ENCODE peak calls at places on chromosomes 4 and X, in seven cellular contexts. Z, C, T, B, P, U and X are unnamed samples.
A peak's percentile ranks its signal among the peaks of the same experiment; 100 is the strongest.

GRCh38 chr4:109942292-109942926 is 29.7 kb downstream of the EGF start:
- DNase-seq in Z (no peak), C (no peak), T (no peak), B (no peak), P (no peak), U (no peak), X (no peak)

GRCh38 chrX:68901512-68901911 is 72.7 kb downstream of the EFNB1 start:
- DNase-seq in Z (no peak), C (no peak), T (no peak), B (no peak), P (no peak), U (no peak), X (no peak)

GRCh38 chr4:180372671-180373070 is 1870.5 kb upstream of the TENM3 start:
- DNase-seq in Z (no peak), C (no peak), T (no peak), B (no peak), P (no peak), U (no peak), X (no peak)

GRCh38 chr4:151266542-151266941 is 10.4 kb upstream of the PRSS48 start:
- DNase-seq in Z (no peak), C (no peak), T (no peak), B (no peak), P (no peak), U (no peak), X (no peak)

GRCh38 chr4:25113915-25114904 is 46.0 kb downstream of the SEPSECS start:
- DNase-seq in Z (no peak), C (no peak), T (no peak), B (no peak), P (peak; percentile 58), U (no peak), X (no peak)

GRCh38 chrX:73765776-73766465 is 202.9 kb downstream of the CHIC1 start:
- DNase-seq in Z (no peak), C (no peak), T (no peak), B (no peak), P (no peak), U (no peak), X (no peak)

GRCh38 chrX:1500701-1501624 is 36.0 kb downstream of the P2RY8 start:
- DNase-seq in Z (no peak), C (no peak), T (peak; percentile 66), B (no peak), P (no peak), U (no peak), X (no peak)

GRCh38 chr4:154822775-154823174 is 41.7 kb downstream of the RBM46 start:
- DNase-seq in Z (no peak), C (no peak), T (no peak), B (no peak), P (peak; percentile 56), U (no peak), X (no peak)

GRCh38 chrX:136711147-136711546 is 63.2 kb downstream of the CD40LG start:
- DNase-seq in Z (no peak), C (no peak), T (no peak), B (peak; percentile 56), P (peak; percentile 34), U (no peak), X (no peak)

GRCh38 chr4:117375101-117375500 is 289.7 kb upstream of the TRAM1L1 start:
- DNase-seq in Z (no peak), C (no peak), T (no peak), B (no peak), P (no peak), U (no peak), X (no peak)

GRCh38 chrX:3485727-3486126 is 139.3 kb upstream of the MXRA5 start:
- DNase-seq in Z (no peak), C (no peak), T (no peak), B (no peak), P (no peak), U (no peak), X (no peak)

GRCh38 chrX:16589826-16590225 is 60.1 kb upstream of the S100G start:
- DNase-seq in Z (no peak), C (no peak), T (no peak), B (no peak), P (no peak), U (no peak), X (no peak)

GRCh38 chrX:15616531-15616930 is 15.8 kb upstream of the ACE2 start:
- DNase-seq in Z (no peak), C (no peak), T (no peak), B (no peak), P (no peak), U (no peak), X (no peak)

GRCh38 chr4:683982-684571 is 4.9 kb downstream of the SLC49A3 start:
- DNase-seq in Z (no peak), C (peak; percentile 81), T (no peak), B (peak; percentile 54), P (peak; percentile 47), U (no peak), X (no peak)

GRCh38 chr4:156568041-156568440 is 403.6 kb downstream of the PDGFC start:
- DNase-seq in Z (no peak), C (no peak), T (no peak), B (no peak), P (peak; percentile 15), U (no peak), X (no peak)

GRCh38 chrX:125678258-125678657 is 358.6 kb downstream of the TEX13C start:
- DNase-seq in Z (no peak), C (no peak), T (no peak), B (no peak), P (no peak), U (no peak), X (no peak)

GRCh38 chrX:57044226-57044625 is 48.9 kb upstream of the SPIN3 start:
- DNase-seq in Z (no peak), C (no peak), T (no peak), B (peak; percentile 0), P (peak; percentile 0), U (no peak), X (no peak)

GRCh38 chr4:139785356-139785755 is 119.7 kb downstream of the MGST2 start:
- DNase-seq in Z (no peak), C (no peak), T (no peak), B (no peak), P (no peak), U (no peak), X (no peak)

GRCh38 chrX:2184089-2184488 is 316.7 kb downstream of the DHRSX start:
- DNase-seq in Z (no peak), C (no peak), T (no peak), B (no peak), P (no peak), U (no peak), X (no peak)

GRCh38 chrX:103734125-103734760 is 23.5 kb downstream of the TMEM31 start:
- DNase-seq in Z (no peak), C (no peak), T (no peak), B (no peak), P (no peak), U (no peak), X (no peak)

GRCh38 chr4:101259876-101260275 is 87.5 kb downstream of the PPP3CA start:
- DNase-seq in Z (no peak), C (no peak), T (no peak), B (no peak), P (no peak), U (no peak), X (no peak)

GRCh38 chrX:24702362-24703184 is 8.9 kb downstream of the POLA1 start:
- DNase-seq in Z (no peak), C (no peak), T (no peak), B (no peak), P (no peak), U (no peak), X (no peak)

GRCh38 chrX:104318330-104319009 is 63.7 kb upstream of the ESX1 start:
- DNase-seq in Z (no peak), C (no peak), T (no peak), B (peak; percentile 45), P (peak; percentile 52), U (no peak), X (no peak)

GRCh38 chr4:34974313-34974680 is 1270.0 kb downstream of the ARAP2 start:
- DNase-seq in Z (no peak), C (no peak), T (no peak), B (no peak), P (no peak), U (no peak), X (no peak)

GRCh38 chr4:78945638-78946179 is 6.5 kb upstream of the PAQR3 start:
- DNase-seq in Z (no peak), C (no peak), T (no peak), B (no peak), P (peak; percentile 21), U (no peak), X (no peak)

GRCh38 chr4:53321151-53321987 is 44.5 kb downstream of the SCFD2 start:
- DNase-seq in Z (no peak), C (no peak), T (no peak), B (peak; percentile 94), P (peak; percentile 82), U (no peak), X (no peak)

GRCh38 chr4:172055046-172055445 is 241.8 kb downstream of the GALNTL6 start:
- DNase-seq in Z (no peak), C (no peak), T (no peak), B (no peak), P (no peak), U (no peak), X (no peak)

GRCh38 chr4:6263541-6264540 is 5.8 kb upstream of the WFS1 start:
- DNase-seq in Z (no peak), C (no peak), T (no peak), B (peak; percentile 14), P (peak; percentile 43), U (no peak), X (no peak)

GRCh38 chrX:120514236-120514635 is 45.1 kb upstream of the LAMP2 start:
- DNase-seq in Z (no peak), C (no peak), T (no peak), B (peak; percentile 31), P (peak; percentile 31), U (no peak), X (no peak)

GRCh38 chr4:153146031-153146430 is 58.2 kb upstream of the TRIM2 start:
- DNase-seq in Z (no peak), C (no peak), T (no peak), B (no peak), P (no peak), U (no peak), X (no peak)

GRCh38 chr4:123786955-123787354 is 390.4 kb downstream of the SPRY1 start:
- DNase-seq in Z (no peak), C (no peak), T (no peak), B (no peak), P (no peak), U (no peak), X (no peak)